ENCODE peak calls at places on chromosomes 7 and 10, in five cellular contexts. B is GM20000; W is stimulated activated CD4-positive, alpha-beta T cell treated with anti-CD3 and anti-CD28 coated beads, Interleukin-12 subunit alpha, Interleukin-12 subunit beta, amount 100 ng/mL, for 4 hours; Q is IMR-90; V is CD4-positive, CD25-positive, alpha-beta regulatory T cell. H is an unnamed sample.

GRCh38 chr7:17523813-17524741 is 225.6 kb downstream of the AHR start:
- DNase-seq in B (no peak), W (no peak), Q (peak; percentile 63), V (peak; percentile 12), H (peak; percentile 87)

GRCh38 chr10:52883996-52884871 is 111.7 kb upstream of the MBL2 start:
- DNase-seq in B (peak; percentile 70), W (no peak), Q (peak; percentile 67), V (peak; percentile 20), H (peak; percentile 88)

GRCh38 chr7:138325434-138325833 is 134.6 kb upstream of the TRIM24 start:
- DNase-seq in B (no peak), W (no peak), Q (no peak), V (no peak), H (no peak)

GRCh38 chr10:83881647-83882046 is 257.7 kb upstream of the GHITM start:
- DNase-seq in B (no peak), W (no peak), Q (no peak), V (no peak), H (no peak)

GRCh38 chr10:30606313-30606712 is 23.2 kb downstream of the LYZL2 start:
- DNase-seq in B (no peak), W (no peak), Q (no peak), V (no peak), H (no peak)

GRCh38 chr7:150409300-150410030 is 30.3 kb downstream of the ZNF775 start:
- DNase-seq in B (no peak), W (no peak), Q (no peak), V (no peak), H (no peak)

GRCh38 chr10:5890519-5890878 is 456 bp downstream of the FBH1 start:
- DNase-seq in B (no peak), W (no peak), Q (no peak), V (peak; percentile 44), H (peak; percentile 37)

GRCh38 chr10:11447571-11447970 is 163.9 kb downstream of the USP6NL start:
- DNase-seq in B (no peak), W (no peak), Q (no peak), V (no peak), H (no peak)

GRCh38 chr10:119872860-119873671 is 423 bp upstream of the MCMBP start:
- DNase-seq in B (peak; percentile 95), W (peak; percentile 86), Q (peak; percentile 80), V (peak; percentile 94), H (peak; percentile 90)

GRCh38 chr7:88597941-88598425 is 161.5 kb upstream of the ZNF804B start:
- DNase-seq in B (no peak), W (no peak), Q (no peak), V (no peak), H (no peak)

GRCh38 chr10:62284221-62284620 is 15.6 kb upstream of the RTKN2 start:
- DNase-seq in B (no peak), W (no peak), Q (no peak), V (no peak), H (no peak)

GRCh38 chr7:32257632-32258031 is 187.4 kb upstream of the PDE1C start:
- DNase-seq in B (no peak), W (no peak), Q (no peak), V (no peak), H (no peak)

GRCh38 chr10:19702215-19702614 is 114.0 kb upstream of the PLXDC2 start:
- DNase-seq in B (no peak), W (no peak), Q (peak; percentile 66), V (no peak), H (no peak)

GRCh38 chr7:151876899-151877777 is at the start of gene PRKAG2:
- DNase-seq in B (peak; percentile 83), W (peak; percentile 70), Q (no peak), V (peak; percentile 81), H (peak; percentile 83)

GRCh38 chr7:52261052-52261451 is 774.4 kb upstream of the POM121L12 start:
- DNase-seq in B (no peak), W (no peak), Q (no peak), V (no peak), H (no peak)

GRCh38 chr7:139715194-139715815 is 62.5 kb downstream of the HIPK2 start:
- DNase-seq in B (no peak), W (no peak), Q (no peak), V (no peak), H (no peak)